ENCODE peak calls at places on chromosomes 7 and 10, in five cellular contexts. H is NCI-H2029 treated with DMSO at 0.1 percent for 48 hours, N is activated T-cell treated with anti-CD3 and anti-CD28 coated beads for 24 hours, E is SK-N-SH, M is neural crest cell. R is an unnamed sample.

GRCh38 chr10:96614515-96614914 is 27.7 kb upstream of the TM9SF3 start:
- DNase-seq in H (peak; percentile 43), N (no peak), E (peak; percentile 36), M (no peak), R (no peak)

GRCh38 chr7:90320801-90321494 is at the start of gene FAM237B:
- DNase-seq in N (no peak), M (peak; percentile 11), H (no peak), E (peak; percentile 84), R (no peak)

GRCh38 chr10:57162231-57162630 is 801.2 kb upstream of the ZWINT start:
- DNase-seq in E (no peak), M (no peak), N (no peak), H (no peak), R (no peak)

GRCh38 chr7:51366930-51367613 is 50.5 kb upstream of the COBL start:
- DNase-seq in M (peak; percentile 36), E (peak; percentile 81), N (no peak), H (peak; percentile 61), R (peak; percentile 60)

GRCh38 chr7:44814956-44815355 is 18.5 kb downstream of the PPIA start:
- DNase-seq in N (no peak), E (no peak), H (no peak), M (no peak), R (no peak)

GRCh38 chr7:27314111-27314510 is 71.5 kb downstream of the EVX1 start:
- DNase-seq in E (no peak), H (no peak), N (no peak), M (no peak), R (no peak)

GRCh38 chr10:45308707-45309106 is 6.7 kb downstream of the OR13A1 start:
- DNase-seq in E (no peak), H (no peak), M (no peak), N (no peak), R (no peak)

GRCh38 chr10:79093658-79094411 is 25.1 kb downstream of the ZMIZ1 start:
- DNase-seq in M (no peak), N (no peak), H (peak; percentile 15), E (no peak), R (no peak)

GRCh38 chr10:31770307-31770902 is 158.2 kb downstream of the ARHGAP12 start:
- DNase-seq in N (peak; percentile 41), E (peak; percentile 73), H (no peak), M (no peak), R (peak; percentile 44)

GRCh38 chr7:4650471-4651047 is 31.5 kb upstream of the FOXK1 start:
- DNase-seq in N (no peak), H (no peak), E (no peak), M (peak; percentile 71), R (peak; percentile 62)

GRCh38 chr7:157676456-157677255 is 339.9 kb downstream of the DNAJB6 start:
- DNase-seq in H (no peak), N (no peak), E (no peak), M (no peak), R (peak; percentile 6)

GRCh38 chr10:101223274-101224059 is 5.8 kb downstream of the LBX1 start:
- DNase-seq in E (peak; percentile 48), M (no peak), N (no peak), H (no peak), R (no peak)

GRCh38 chr7:45893996-45894664 is 5.8 kb downstream of the IGFBP1 start:
- DNase-seq in M (no peak), N (no peak), H (no peak), E (no peak), R (no peak)

GRCh38 chr7:41148521-41148951 is 554.4 kb downstream of the INHBA start:
- DNase-seq in E (no peak), N (no peak), H (peak; percentile 41), M (no peak), R (no peak)

GRCh38 chr10:54094321-54094720 is 706.7 kb downstream of the PCDH15 start:
- DNase-seq in H (no peak), M (no peak), E (no peak), N (no peak), R (no peak)

GRCh38 chr10:113290137-113290536 is 262.7 kb upstream of the HABP2 start:
- DNase-seq in N (no peak), H (no peak), M (no peak), E (no peak), R (no peak)

GRCh38 chr10:17348111-17349008 is 106.0 kb downstream of the ST8SIA6 start:
- DNase-seq in H (no peak), M (no peak), E (peak; percentile 61), N (no peak), R (peak; percentile 65)

R was measured in HAP-1.